ENCODE peak calls at places on chromosomes 4 and X, in nine cellular contexts. J, S, L, Q, U, Z, O, W and C are unnamed samples.

GRCh38 chr4:108224628-108225053 is 55.9 kb upstream of the LEF1 start:
- DNase-seq in L (no peak), Z (no peak), O (no peak), U (no peak), S (no peak), Q (peak; percentile 1), J (peak; percentile 53), W (no peak), C (no peak)

GRCh38 chrX:147848009-147848408 is 63.7 kb upstream of the FMR1 start:
- DNase-seq in J (no peak), L (no peak), S (no peak), U (no peak), Q (no peak), Z (no peak), W (no peak), O (no peak), C (no peak)

GRCh38 chr4:6469898-6470501 is 2.4 kb downstream of the PPP2R2C start:
- DNase-seq in Z (no peak), S (no peak), U (no peak), Q (no peak), L (no peak), O (no peak), W (no peak), J (no peak), C (no peak)

GRCh38 chr4:46931981-46932380 is 22.9 kb upstream of the COX7B2 start:
- DNase-seq in Q (no peak), Z (peak; percentile 29), W (no peak), L (peak; percentile 3), U (no peak), S (peak; percentile 53), O (no peak), J (no peak), C (peak; percentile 25)

GRCh38 chrX:109600114-109600710 is 24.8 kb downstream of the KCNE5 start:
- DNase-seq in J (peak; percentile 10), W (no peak), Z (no peak), S (no peak), L (no peak), O (no peak), U (no peak), Q (peak; percentile 16), C (no peak)

GRCh38 chr4:6902318-6903042 is 7.1 kb upstream of the TBC1D14 start:
- DNase-seq in S (no peak), U (no peak), Z (no peak), O (no peak), L (no peak), J (no peak), W (no peak), Q (no peak), C (no peak)

GRCh38 chr4:24089831-24090531 is 200.1 kb upstream of the PPARGC1A start:
- DNase-seq in Z (no peak), U (no peak), S (no peak), L (no peak), O (no peak), J (peak; percentile 5), Q (no peak), W (no peak), C (no peak)

GRCh38 chrX:63058204-63058603 is 292.9 kb downstream of the SPIN4 start:
- DNase-seq in O (no peak), L (no peak), J (no peak), U (no peak), Q (no peak), S (no peak), W (no peak), Z (no peak), C (no peak)

GRCh38 chr4:128468485-128468989 is 180.9 kb upstream of the PGRMC2 start:
- DNase-seq in U (no peak), Z (no peak), S (no peak), J (peak; percentile 94), O (peak; percentile 99), L (no peak), Q (peak; percentile 95), W (no peak), C (no peak)

GRCh38 chrX:130705591-130705990 is 197.4 kb downstream of the ENOX2 start:
- DNase-seq in Q (no peak), W (no peak), J (no peak), S (no peak), U (no peak), L (no peak), O (no peak), Z (no peak), C (no peak)

GRCh38 chrX:39577206-39577605 is 520.6 kb downstream of the BCOR start:
- DNase-seq in Q (no peak), L (no peak), U (no peak), W (no peak), Z (no peak), S (no peak), O (no peak), J (peak; percentile 48), C (no peak)

GRCh38 chr4:113979157-113979972 is at the start of gene ARSJ:
- DNase-seq in S (no peak), U (no peak), W (peak; percentile 32), L (peak; percentile 18), J (peak; percentile 81), Z (peak; percentile 55), Q (peak; percentile 80), O (peak; percentile 79), C (peak; percentile 23)

GRCh38 chrX:103734125-103734760 is 23.5 kb downstream of the TMEM31 start:
- DNase-seq in W (no peak), Q (peak; percentile 15), O (peak; percentile 14), Z (no peak), U (no peak), L (no peak), J (no peak), S (peak; percentile 50), C (peak; percentile 29)

GRCh38 chr4:114366368-114366767 is 232.2 kb upstream of the UGT8 start:
- DNase-seq in Z (no peak), S (no peak), W (no peak), Q (no peak), J (no peak), O (no peak), L (no peak), U (no peak), C (no peak)

GRCh38 chrX:54320067-54320466 is 37.8 kb downstream of the WNK3 start:
- DNase-seq in U (no peak), S (no peak), L (no peak), Q (no peak), O (no peak), Z (no peak), J (no peak), W (no peak), C (no peak)

GRCh38 chrX:151984328-151984727 is 9.9 kb upstream of the GABRE start:
- DNase-seq in W (no peak), U (no peak), Z (no peak), J (peak; percentile 74), Q (peak; percentile 89), O (peak; percentile 37), S (no peak), L (no peak), C (no peak)

GRCh38 chr4:106818764-106819163 is 217.3 kb downstream of the DKK2 start:
- DNase-seq in Q (no peak), W (no peak), O (no peak), S (no peak), Z (no peak), L (no peak), J (no peak), U (no peak), C (no peak)

GRCh38 chrX:20681691-20682090 is 415.0 kb upstream of the RPS6KA3 start:
- DNase-seq in S (no peak), Z (no peak), J (no peak), U (no peak), O (no peak), L (no peak), Q (peak; percentile 8), W (no peak), C (no peak)

GRCh38 chr4:74555231-74555630 is 110.3 kb downstream of the AREG start:
- DNase-seq in Z (no peak), Q (peak; percentile 22), J (peak; percentile 60), S (no peak), W (no peak), L (no peak), U (no peak), O (no peak), C (no peak)

GRCh38 chrX:154486396-154487207 is at the start of gene UBL4A:
- DNase-seq in L (peak; percentile 46), W (peak; percentile 12), Q (peak; percentile 27), U (peak; percentile 40), Z (peak; percentile 27), J (peak; percentile 62), O (no peak), S (peak; percentile 41), C (peak; percentile 62)

GRCh38 chrX:134377537-134377936 is 82.4 kb upstream of the HPRT1 start:
- DNase-seq in L (peak; percentile 11), O (peak; percentile 28), U (no peak), Z (peak; percentile 38), W (no peak), J (peak; percentile 29), S (peak; percentile 64), Q (peak; percentile 54), C (peak; percentile 21)

GRCh38 chrX:102746134-102746584 is 25.6 kb downstream of the GPRASP3 start:
- DNase-seq in J (peak; percentile 16), L (peak; percentile 5), Z (no peak), S (no peak), Q (peak; percentile 16), O (no peak), U (no peak), W (no peak), C (peak; percentile 18)

GRCh38 chr4:185726931-185727330 is 85.1 kb downstream of the SORBS2 start:
- DNase-seq in J (peak; percentile 25), U (no peak), Q (peak; percentile 77), W (no peak), Z (no peak), L (no peak), S (no peak), O (no peak), C (no peak)

GRCh38 chr4:135497563-135498152 is 1296.1 kb upstream of the PABPC4L start:
- DNase-seq in U (no peak), J (no peak), O (no peak), Q (no peak), L (no peak), Z (no peak), S (peak; percentile 53), W (no peak), C (no peak)

GRCh38 chr4:81164623-81165416 is 50.2 kb downstream of the PRKG2 start:
- DNase-seq in Z (no peak), U (no peak), W (peak; percentile 92), S (no peak), O (no peak), L (peak; percentile 4), J (no peak), Q (peak; percentile 46), C (peak; percentile 15)

GRCh38 chrX:78046362-78046761 is 57.7 kb upstream of the PGK1 start:
- DNase-seq in J (no peak), Q (no peak), L (no peak), Z (no peak), W (no peak), S (no peak), U (no peak), O (no peak), C (no peak)

GRCh38 chrX:48676893-48677270 is 6.7 kb upstream of the WAS start:
- DNase-seq in L (peak; percentile 9), Z (peak; percentile 27), J (no peak), S (peak; percentile 8), W (no peak), Q (no peak), U (no peak), O (no peak), C (no peak)

GRCh38 chrX:146973283-146973682 is 158.7 kb upstream of the CXorf51A start:
- DNase-seq in L (no peak), U (no peak), Q (no peak), O (no peak), J (no peak), S (no peak), Z (no peak), W (no peak), C (no peak)